ENCODE peak calls at places on chromosomes 16 and 17, in five cellular contexts. C, S, W, P and G are unnamed samples. For H3F3A, the result is how much of the 10 kb centered on the place peaks cover.

GRCh38 chr17:58446086-58446485 is 28.8 kb upstream of the RNF43 start:
- DNase-seq in C (no peak), S (no peak), W (no peak), P (no peak), G (no peak)

GRCh38 chr16:79563919-79564318 is 36.6 kb downstream of the MAF start:
- DNase-seq in C (no peak), S (no peak), W (no peak), P (peak), G (no peak)

GRCh38 chr17:67679225-67679624 is 38.5 kb upstream of the NOL11 start:
- DNase-seq in C (peak), S (no peak), W (no peak), P (no peak), G (no peak)

GRCh38 chr16:63856537-63856936 is 1265.3 kb downstream of the CDH11 start:
- DNase-seq in C (no peak), S (no peak), W (no peak), P (no peak), G (no peak)

GRCh38 chr17:21171309-21171922 is 42.5 kb downstream of the TMEM11 start:
- DNase-seq in C (peak), S (no peak), W (no peak), P (no peak), G (no peak)

GRCh38 chr16:53478965-53479364 is 24.0 kb downstream of the AKTIP start:
- DNase-seq in C (no peak), S (no peak), W (no peak), P (no peak), G (no peak)

GRCh38 chr17:48299760-48300159 is 130.3 kb downstream of the SKAP1 start:
- DNase-seq in C (peak), S (no peak), W (no peak), P (no peak), G (no peak)

GRCh38 chr17:82007228-82007494 is 15.5 kb downstream of the CENPX start:
- DNase-seq in C (no peak), S (no peak), W (no peak), P (no peak), G (no peak)

GRCh38 chr16:31052131-31052530 is 18.8 kb downstream of the STX4 start:
- DNase-seq in C (no peak), S (no peak), W (peak), P (no peak), G (peak)

GRCh38 chr17:72922223-72922622 is 170.3 kb downstream of the SLC39A11 start:
- DNase-seq in C (no peak), S (no peak), W (no peak), P (no peak), G (no peak)

GRCh38 chr17:62705781-62706597 is 78.5 kb downstream of the MRC2 start:
- DNase-seq in C (no peak), S (no peak), W (no peak), P (peak), G (no peak)

GRCh38 chr17:77437017-77437416 is 296.2 kb downstream of the SEC14L1 start:
- DNase-seq in C (no peak), S (peak), W (peak), P (no peak), G (peak)

GRCh38 chr17:83109793-83110645 is 30.6 kb downstream of the METRNL start:
- DNase-seq in C (no peak), S (peak), W (peak), P (no peak), G (peak)

GRCh38 chr16:85822145-85822544 is 22.6 kb downstream of the COX4I1 start:
- DNase-seq in C (no peak), S (no peak), W (no peak), P (no peak), G (no peak)

GRCh38 chr17:44687752-44688151 is 1.8 kb downstream of the CCDC43 start:
- DNase-seq in C (no peak), S (no peak), W (no peak), P (no peak), G (no peak)

GRCh38 chr16:524274-525011 is 3.1 kb upstream of the CAPN15 start:
- DNase-seq in C (no peak), S (no peak), W (no peak), P (no peak), G (no peak)

GRCh38 chr17:40065041-40065770 is 2.4 kb downstream of the THRA start:
- DNase-seq in C (no peak), S (peak), W (peak), P (peak), G (no peak)

GRCh38 chr17:78537217-78537860 is 39.9 kb downstream of the DNAH17 start:
- DNase-seq in C (no peak), S (no peak), W (no peak), P (no peak), G (no peak)

GRCh38 chr16:24686678-24687077 is 42.8 kb upstream of the TNRC6A start:
- DNase-seq in C (no peak), S (no peak), W (no peak), P (peak), G (no peak)

GRCh38 chr17:43169561-43170139 is 1.4 kb upstream of the NBR1 start:
- DNase-seq in C (no peak), S (peak), W (peak), P (peak), G (peak)

GRCh38 chr17:74288785-74289184 is 14.8 kb downstream of the DNAI2 start:
- DNase-seq in C (no peak), S (no peak), W (peak), P (no peak), G (peak)

GRCh38 chr16:11449716-11450115 is 104.5 kb downstream of the RMI2 start:
- DNase-seq in C (no peak), S (no peak), W (no peak), P (no peak), G (no peak)

GRCh38 chr17:17924131-17924856 is 47.9 kb downstream of the TOM1L2 start:
- DNase-seq in C (no peak), S (no peak), W (no peak), P (no peak), G (no peak)

GRCh38 chr16:610513-611381 is 20.0 kb upstream of the WFIKKN1 start:
- DNase-seq in C (no peak), S (peak), W (peak), P (peak), G (no peak)

GRCh38 chr17:78737332-78737731 is 44.7 kb downstream of the CYTH1 start:
- DNase-seq in C (peak), S (peak), W (peak), P (no peak), G (peak)

GRCh38 chr16:84288902-84289301 is 5.8 kb upstream of the WFDC1 start:
- DNase-seq in C (no peak), S (no peak), W (no peak), P (no peak), G (no peak)

GRCh38 chr16:49343291-49343690 is 30.3 kb upstream of the C16orf78 start:
- DNase-seq in C (no peak), S (no peak), W (no peak), P (no peak), G (no peak)

GRCh38 chr17:68461589-68461988 is 4.3 kb upstream of the WIPI1 start:
- DNase-seq in C (peak), S (no peak), W (no peak), P (no peak), G (no peak)

GRCh38 chr17:39974433-39974832 is 6.2 kb upstream of the PSMD3 start:
- DNase-seq in C (no peak), S (no peak), W (no peak), P (no peak), G (no peak)

GRCh38 chr16:55480228-55480655 is 1.2 kb downstream of the MMP2 start:
- DNase-seq in C (no peak), S (peak), W (peak), P (peak), G (peak)

GRCh38 chr16:261031-261691 is 14.6 kb downstream of the RGS11 start:
- DNase-seq in C (no peak), S (no peak), W (no peak), P (no peak), G (no peak)

GRCh38 chr17:3506054-3506453 is 30.3 kb downstream of the ASPA start:
- DNase-seq in C (no peak), S (no peak), W (no peak), P (no peak), G (no peak)

GRCh38 chr17:3505008-3505407 is 29.2 kb downstream of the ASPA start:
- DNase-seq in C (no peak), S (no peak), W (no peak), P (no peak), G (no peak)

GRCh38 chr17:3497101-3497500 is 21.3 kb downstream of the ASPA start:
- DNase-seq in C (no peak), S (no peak), W (no peak), P (no peak), G (no peak)

GRCh38 chr17:3502466-3502865 is 26.7 kb downstream of the ASPA start:
- DNase-seq in C (no peak), S (no peak), W (no peak), P (no peak), G (no peak)
- TF ChIP-seq EZH2phosphoT487 in C (no peak), S (no peak), W (no peak), P (no peak), G (no peak)

DNA sequence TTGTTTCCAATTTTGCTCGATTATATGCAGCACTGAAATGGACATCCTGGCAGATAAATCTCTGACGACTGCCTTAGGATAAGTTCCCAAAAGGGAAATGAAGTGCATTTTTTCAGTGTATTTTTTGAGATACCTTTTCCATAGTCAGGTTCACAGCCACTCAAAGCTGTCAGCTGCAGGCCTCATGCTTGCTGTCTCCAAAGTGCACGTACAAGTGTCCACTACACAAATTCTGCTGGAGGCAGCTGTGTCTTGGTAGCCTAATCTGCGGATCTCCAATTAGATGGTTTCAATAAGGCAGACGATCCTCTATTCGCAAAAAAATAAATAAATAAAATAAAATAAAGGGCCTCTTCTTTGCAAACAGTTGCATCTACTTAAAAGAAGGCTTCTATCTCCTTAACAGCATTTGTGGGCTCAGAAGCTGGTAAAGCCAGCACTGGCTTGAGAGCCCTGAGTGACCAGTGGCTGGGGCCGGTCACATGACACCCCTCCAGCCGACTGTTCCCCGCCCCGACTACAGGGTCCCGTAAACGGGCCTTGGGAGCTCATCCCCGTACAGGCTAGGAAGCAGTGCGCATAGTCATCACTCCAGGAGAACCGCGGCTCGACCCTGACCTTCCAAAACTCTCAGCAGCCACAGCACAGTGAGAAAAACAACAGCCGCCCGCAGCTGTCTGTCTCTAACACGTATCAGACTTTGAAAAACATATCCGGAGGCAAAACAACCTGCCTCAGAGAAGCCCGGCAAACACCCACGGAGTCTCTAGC is 18.8 kb downstream of the RPH3AL start:
- DNase-seq in C (no peak), S (peak), W (no peak), P (peak), G (no peak)
- H3K4me2 ChIP-seq in C (no peak), S (no peak), W (no peak), P (peak), G (no peak)

GRCh38 chr16:81826523-81826922 is 47.4 kb downstream of the PLCG2 start:
- DNase-seq in C (no peak), S (no peak), W (no peak), P (no peak), G (no peak)
- H3F3A ChIP-seq in C (under half), S (under half), W (under half), P (under half), G (under half)

GRCh38 chr16:57629516-57630401 is 1.3 kb downstream of the ADGRG1 start:
- DNase-seq in C (no peak), S (no peak), W (no peak), P (no peak), G (no peak)

GRCh38 chr16:57626420-57627170 is 1.8 kb upstream of the ADGRG1 start:
- DNase-seq in C (no peak), S (no peak), W (no peak), P (no peak), G (no peak)

GRCh38 chr16:57628782-57629181 is 352 bp downstream of the ADGRG1 start:
- DNase-seq in C (no peak), S (no peak), W (no peak), P (no peak), G (no peak)

GRCh38 chr16:57627184-57627871 is 1.1 kb upstream of the ADGRG1 start:
- DNase-seq in C (no peak), S (peak), W (peak), P (peak), G (peak)

GRCh38 chr16:57628008-57628781 is at the start of gene ADGRG1:
- DNase-seq in C (no peak), S (peak), W (peak), P (peak), G (peak)
- TF ChIP-seq EZH2phosphoT487 in C (no peak), S (no peak), W (no peak), P (no peak), G (no peak)

DNA sequence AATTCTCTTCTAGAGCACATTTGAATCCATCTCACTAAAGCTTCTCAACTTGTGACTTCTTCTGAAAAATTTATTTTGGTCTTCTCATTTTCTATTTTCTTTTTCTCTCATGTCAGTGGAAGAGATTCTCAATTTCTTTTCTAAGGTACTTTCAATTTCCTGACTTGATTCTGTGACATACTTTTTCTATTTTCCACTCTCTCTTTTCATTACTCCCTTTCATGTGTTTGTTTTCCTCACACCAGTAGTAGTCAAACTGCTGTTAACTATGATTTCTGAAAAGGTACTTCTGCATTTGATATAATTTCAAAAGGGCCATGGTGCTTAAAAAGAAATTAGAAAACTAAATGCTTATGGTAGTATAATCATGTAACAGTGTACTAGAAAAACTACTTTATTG is 41.9 kb downstream of the NFAT5 start:
- DNase-seq in C (peak), S (no peak), W (no peak), P (no peak), G (no peak)
- H3K4me2 ChIP-seq in C (peak), S (no peak), W (no peak), P (no peak), G (no peak)

GRCh38 chr16:1980026-1980769 is 1.1 kb downstream of the NOXO1 start:
- DNase-seq in C (no peak), S (no peak), W (peak), P (peak), G (no peak)
- H3F3A ChIP-seq in C (under half), S (under half), W (under half), P (under half), G (under half)